ENCODE peak calls at places on chromosomes 7 and 10, in eight cellular contexts. U is activated naive CD8-positive, alpha-beta T cell treated with anti-CD3 and anti-CD28 coated beads, Interleukin-2, amount 10 ng/mL, durations not matched to agents 7 days and 5 days; D is left lung; C is activated CD8-positive, alpha-beta T cell treated with anti-CD3 and anti-CD28 coated beads for 36 hours; H is Right ventricle myocardium inferior; L is T-cell; X is activated CD4-positive, alpha-beta T cell treated with anti-CD3 and anti-CD28 coated beads for 36 hours; W is sciatic nerve. Y is an unnamed sample.
A peak's percentile ranks its signal among the peaks of the same experiment; 100 is the strongest.

GRCh38 chr10:2978111-2978510 is 89.2 kb upstream of the PFKP start:
- ATAC-seq in U (no peak), D (peak; percentile 90), C (peak; percentile 60), H (no peak), L (no peak), X (no peak), W (peak; percentile 83), Y (no peak)

GRCh38 chr10:16987976-16988610 is 141.5 kb downstream of the CUBN start:
- ATAC-seq in U (no peak), D (no peak), C (no peak), H (no peak), L (no peak), X (no peak), W (no peak), Y (no peak)

GRCh38 chr10:370222-370825 is 235.1 kb downstream of the ZMYND11 start:
- ATAC-seq in U (no peak), D (no peak), C (no peak), H (peak; percentile 15), L (no peak), X (no peak), W (no peak), Y (no peak)

GRCh38 chr7:148633761-148634160 is 43.2 kb downstream of the C7orf33 start:
- ATAC-seq in U (no peak), D (no peak), C (no peak), H (no peak), L (no peak), X (peak; percentile 9), W (no peak), Y (no peak)

GRCh38 chr10:2972810-2973209 is 94.5 kb upstream of the PFKP start:
- ATAC-seq in U (no peak), D (no peak), C (no peak), H (no peak), L (no peak), X (no peak), W (no peak), Y (no peak)

GRCh38 chr10:68302503-68302823 is 29.4 kb upstream of the HNRNPH3 start:
- ATAC-seq in U (no peak), D (no peak), C (no peak), H (no peak), L (no peak), X (no peak), W (peak; percentile 28), Y (no peak)

GRCh38 chr10:98917828-98918227 is 317.8 kb downstream of the HPSE2 start:
- ATAC-seq in U (no peak), D (no peak), C (no peak), H (no peak), L (no peak), X (no peak), W (no peak), Y (no peak)

GRCh38 chr7:37065779-37066271 is 341.5 kb upstream of the AOAH start:
- ATAC-seq in U (no peak), D (no peak), C (peak; percentile 87), H (no peak), L (no peak), X (peak; percentile 86), W (no peak), Y (no peak)

GRCh38 chr7:42471573-42472174 is 234.7 kb upstream of the GLI3 start:
- ATAC-seq in U (no peak), D (no peak), C (peak; percentile 68), H (no peak), L (no peak), X (peak; percentile 61), W (no peak), Y (no peak)

GRCh38 chr7:40873248-40873647 is 738.4 kb downstream of the SUGCT start:
- ATAC-seq in U (no peak), D (no peak), C (no peak), H (no peak), L (no peak), X (no peak), W (no peak), Y (no peak)

GRCh38 chr10:83582407-83583095 is 556.8 kb upstream of the GHITM start:
- ATAC-seq in U (no peak), D (no peak), C (no peak), H (no peak), L (no peak), X (no peak), W (no peak), Y (no peak)

GRCh38 chr7:81816312-81816711 is 46.5 kb upstream of the HGF start:
- ATAC-seq in U (no peak), D (no peak), C (no peak), H (no peak), L (no peak), X (no peak), W (no peak), Y (no peak)

GRCh38 chr7:66047426-66047825 is 28.2 kb upstream of the ASL start:
- ATAC-seq in U (no peak), D (no peak), C (no peak), H (no peak), L (no peak), X (no peak), W (no peak), Y (no peak)

GRCh38 chr7:156666368-156667109 is 26.0 kb downstream of the RNF32 start:
- ATAC-seq in U (no peak), D (no peak), C (peak; percentile 51), H (no peak), L (no peak), X (peak; percentile 58), W (no peak), Y (no peak)

GRCh38 chr7:107208046-107208458 is 39.2 kb downstream of the HBP1 start:
- ATAC-seq in U (no peak), D (no peak), C (no peak), H (peak; percentile 56), L (no peak), X (no peak), W (peak; percentile 66), Y (peak; percentile 60)

GRCh38 chr10:33326897-33327296 is 7.6 kb downstream of the NRP1 start:
- ATAC-seq in U (no peak), D (no peak), C (no peak), H (no peak), L (no peak), X (no peak), W (no peak), Y (peak; percentile 29)

GRCh38 chr7:41731486-41732278 is 28.8 kb upstream of the INHBA start:
- ATAC-seq in U (no peak), D (no peak), C (no peak), H (no peak), L (no peak), X (no peak), W (no peak), Y (peak; percentile 31)

GRCh38 chr7:149456770-149457421 is 4.0 kb downstream of the ZNF777 start:
- ATAC-seq in U (no peak), D (no peak), C (no peak), H (no peak), L (no peak), X (no peak), W (no peak), Y (no peak)

GRCh38 chr7:124276005-124276606 is 243.2 kb upstream of the TMEM229A start:
- ATAC-seq in U (no peak), D (peak; percentile 39), C (peak; percentile 75), H (no peak), L (no peak), X (peak; percentile 57), W (no peak), Y (no peak)

GRCh38 chr10:122504551-122504950 is 43.2 kb downstream of the HTRA1 start:
- ATAC-seq in U (no peak), D (peak; percentile 97), C (no peak), H (peak; percentile 97), L (no peak), X (no peak), W (peak; percentile 97), Y (peak; percentile 95)

GRCh38 chr7:148447221-148447845 is 143.2 kb upstream of the C7orf33 start:
- ATAC-seq in U (no peak), D (no peak), C (peak; percentile 42), H (no peak), L (no peak), X (peak; percentile 71), W (no peak), Y (no peak)

GRCh38 chr10:12201543-12201942 is 5.6 kb downstream of the CDC123 start:
- ATAC-seq in U (peak; percentile 34), D (no peak), C (peak; percentile 82), H (no peak), L (no peak), X (peak; percentile 81), W (no peak), Y (no peak)

GRCh38 chr7:158676171-158676840 is 28.3 kb downstream of the NCAPG2 start:
- ATAC-seq in U (no peak), D (no peak), C (no peak), H (no peak), L (no peak), X (no peak), W (no peak), Y (no peak)

GRCh38 chr7:69708857-69709256 is 110.6 kb downstream of the AUTS2 start:
- ATAC-seq in U (no peak), D (peak; percentile 60), C (no peak), H (peak; percentile 16), L (no peak), X (no peak), W (no peak), Y (no peak)

GRCh38 chr7:131502810-131503545 is 53.5 kb downstream of the PODXL start:
- ATAC-seq in U (no peak), D (peak; percentile 23), C (no peak), H (peak; percentile 74), L (no peak), X (no peak), W (peak; percentile 77), Y (peak; percentile 44)

GRCh38 chr10:47166405-47166777 is 133.6 kb upstream of the GDF10 start:
- ATAC-seq in U (no peak), D (no peak), C (no peak), H (peak; percentile 17), L (no peak), X (no peak), W (peak; percentile 44), Y (peak; percentile 13)

GRCh38 chr10:121065330-121065729 is 214.2 kb downstream of the WDR11 start:
- ATAC-seq in U (no peak), D (no peak), C (no peak), H (no peak), L (no peak), X (no peak), W (no peak), Y (no peak)

GRCh38 chr10:131693766-131694165 is 207.0 kb upstream of the PPP2R2D start:
- ATAC-seq in U (no peak), D (no peak), C (no peak), H (no peak), L (no peak), X (no peak), W (no peak), Y (no peak)

GRCh38 chr10:35335718-35336083 is 608 bp upstream of the CCNY start:
- ATAC-seq in U (peak; percentile 5), D (peak; percentile 8), C (peak; percentile 6), H (peak; percentile 2), L (peak; percentile 7), X (peak; percentile 2), W (peak; percentile 33), Y (no peak)

GRCh38 chr7:38311329-38311937 is 38.0 kb upstream of the TARP start:
- ATAC-seq in U (peak; percentile 16), D (peak; percentile 91), C (no peak), H (peak; percentile 86), L (no peak), X (no peak), W (peak; percentile 78), Y (peak; percentile 18)

GRCh38 chr10:102918817-102919236 is 733 bp downstream of the CNNM2 start:
- ATAC-seq in U (no peak), D (no peak), C (no peak), H (no peak), L (no peak), X (no peak), W (no peak), Y (no peak)

GRCh38 chr7:37385787-37386186 is 62.9 kb downstream of the ELMO1 start:
- ATAC-seq in U (no peak), D (peak; percentile 68), C (no peak), H (peak; percentile 43), L (no peak), X (no peak), W (peak; percentile 56), Y (peak; percentile 69)

GRCh38 chr10:103812004-103812403 is 43.4 kb downstream of the SH3PXD2A start:
- ATAC-seq in U (no peak), D (peak; percentile 87), C (no peak), H (peak; percentile 26), L (no peak), X (no peak), W (no peak), Y (no peak)

GRCh38 chr7:88455696-88456095 is 149.0 kb upstream of the STEAP4 start:
- ATAC-seq in U (no peak), D (no peak), C (no peak), H (no peak), L (no peak), X (no peak), W (no peak), Y (no peak)

Y was measured in gastroesophageal sphincter.